ENCODE peak calls at places on chromosomes 1 and 21, in four cellular contexts. B is astrocyte of the spinal cord, D is endothelial cell, M is MM.1S. C is an unnamed sample.

GRCh38 chr1:9883585-9884449 is 26.3 kb downstream of the CTNNBIP1 start:
- DNase-seq in B (no peak), D (no peak), M (no peak), C (no peak)

GRCh38 chr1:109796484-109797305 is 33.0 kb upstream of the EPS8L3 start:
- DNase-seq in B (peak; percentile 72), D (no peak), M (no peak), C (no peak)

GRCh38 chr1:72516264-72516663 is 233.9 kb upstream of the NEGR1 start:
- DNase-seq in B (no peak), D (no peak), M (no peak), C (no peak)

GRCh38 chr1:234486858-234487830 is 8.2 kb upstream of the TARBP1 start:
- DNase-seq in B (peak; percentile 71), D (no peak), M (peak; percentile 51), C (no peak)

GRCh38 chr1:107286125-107286524 is 145.3 kb downstream of the NTNG1 start:
- DNase-seq in B (no peak), D (no peak), M (no peak), C (no peak)

GRCh38 chr1:236670060-236670459 is 16.2 kb upstream of the ACTN2 start:
- DNase-seq in B (no peak), D (no peak), M (no peak), C (no peak)

GRCh38 chr1:1349256-1350012 is at the start of gene DVL1:
- DNase-seq in B (peak; percentile 61), D (peak; percentile 82), M (peak; percentile 67), C (peak; percentile 77)

GRCh38 chr1:212518188-212518951 is 85.7 kb downstream of the NENF start:
- DNase-seq in B (peak; percentile 59), D (no peak), M (no peak), C (no peak)

GRCh38 chr1:232634086-232634485 is 4.2 kb upstream of the SIPA1L2 start:
- DNase-seq in B (no peak), D (no peak), M (peak; percentile 53), C (no peak)

GRCh38 chr1:66397192-66397591 is 136.8 kb upstream of the SGIP1 start:
- DNase-seq in B (no peak), D (no peak), M (no peak), C (no peak)

GRCh38 chr1:209249280-209249670 is 334.2 kb upstream of the CAMK1G start:
- DNase-seq in B (no peak), D (no peak), M (no peak), C (no peak)

GRCh38 chr1:60535713-60536112 is 462.1 kb upstream of the C1orf87 start:
- DNase-seq in B (no peak), D (no peak), M (no peak), C (no peak)

GRCh38 chr1:115757866-115758265 is 10.6 kb downstream of the CASQ2 start:
- DNase-seq in B (no peak), D (no peak), M (no peak), C (no peak)

GRCh38 chr1:219092206-219092605 is 81.5 kb upstream of the LYPLAL1 start:
- DNase-seq in B (no peak), D (no peak), M (no peak), C (no peak)

GRCh38 chr1:212456166-212456528 is 23.4 kb downstream of the NENF start:
- DNase-seq in B (no peak), D (no peak), M (no peak), C (no peak)

DNA sequence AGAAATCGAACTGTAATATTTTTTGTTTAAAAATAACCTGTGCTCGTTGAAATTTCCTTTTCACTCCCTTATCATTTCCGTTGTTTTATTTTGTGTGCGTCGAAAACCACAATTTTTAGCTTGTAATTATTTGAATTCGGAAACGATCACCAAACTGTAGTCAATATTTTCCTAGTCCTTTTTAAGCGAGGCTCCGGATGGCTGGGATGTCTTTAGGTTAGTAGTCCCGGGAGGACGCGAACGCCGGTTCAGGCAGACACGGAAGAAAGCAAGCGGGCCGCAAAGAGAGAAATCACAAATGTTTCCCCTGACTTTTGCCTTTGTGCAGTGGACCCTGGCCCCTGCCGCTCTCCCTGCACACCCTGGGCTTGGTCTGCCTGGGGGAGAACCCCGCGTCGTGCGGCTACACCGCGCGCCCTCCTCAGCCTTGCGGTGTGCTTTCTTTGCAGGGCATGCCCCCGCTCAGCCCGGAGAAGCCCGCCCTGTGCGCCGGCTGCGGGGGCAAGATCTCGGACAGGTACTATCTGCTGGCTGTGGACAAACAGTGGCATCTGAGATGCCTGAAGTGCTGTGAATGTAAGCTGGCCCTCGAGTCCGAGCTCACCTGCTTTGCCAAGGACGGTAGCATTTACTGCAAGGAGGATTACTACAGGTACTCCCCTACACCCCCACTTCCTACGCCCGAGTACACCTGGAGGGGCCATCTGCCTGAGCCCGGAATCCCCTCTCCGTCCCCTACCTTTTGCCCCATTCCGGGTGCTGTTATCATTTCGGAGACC is 2.5 kb downstream of the LHX9 start:
- DNase-seq in B (no peak), D (no peak), M (no peak), C (no peak)
- TF ChIP-seq CTCF in B (no peak), D (no peak), M (no peak), C (no peak)

GRCh38 chr21:44298301-44298700 is 1.6 kb upstream of the PFKL start:
- DNase-seq in B (no peak), D (no peak), M (peak; percentile 69), C (no peak)
- TF ChIP-seq CTCF in B (peak; percentile 25), D (no peak), M (peak; percentile 50), C (no peak)

GRCh38 chr1:229781453-229781852 is 155.4 kb downstream of the URB2 start:
- DNase-seq in B (no peak), D (no peak), M (peak; percentile 27), C (no peak)
- TF ChIP-seq CTCF in B (no peak), D (no peak), M (peak; percentile 19), C (no peak)

DNA sequence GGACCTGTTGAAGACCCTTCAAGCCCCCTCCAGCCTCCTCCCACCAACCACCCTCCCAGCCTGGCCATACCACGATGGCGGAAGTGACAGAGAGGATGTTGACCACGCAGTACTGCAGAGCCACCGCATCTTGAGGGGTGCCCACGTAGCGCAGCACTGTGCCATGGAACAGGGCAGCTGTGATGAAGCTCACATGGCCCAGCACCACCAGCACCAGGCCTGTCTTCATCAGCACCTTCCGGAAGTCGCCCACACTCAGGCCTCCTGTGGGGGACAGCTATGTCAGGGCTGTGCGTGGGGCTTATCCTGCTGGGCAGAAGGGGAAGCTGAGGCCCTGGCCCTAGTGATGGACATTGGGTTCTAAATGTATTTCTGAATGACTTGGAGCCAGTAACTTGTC is 3.1 kb downstream of the TMEM54 start:
- DNase-seq in B (no peak), D (no peak), M (no peak), C (no peak)
- TF ChIP-seq CTCF in B (no peak), D (no peak), M (no peak), C (no peak)

GRCh38 chr1:224732367-224733006 is 116.4 kb downstream of the CNIH3 start:
- DNase-seq in B (no peak), D (no peak), M (no peak), C (no peak)

GRCh38 chr1:224733021-224733911 is 117.1 kb downstream of the CNIH3 start:
- DNase-seq in B (no peak), D (no peak), M (no peak), C (no peak)

GRCh38 chr1:224735159-224735558 is 119.0 kb downstream of the CNIH3 start:
- DNase-seq in B (no peak), D (no peak), M (no peak), C (no peak)

GRCh38 chr1:224736619-224737352 is 120.7 kb downstream of the CNIH3 start:
- DNase-seq in B (peak; percentile 67), D (no peak), M (no peak), C (no peak)

DNA sequence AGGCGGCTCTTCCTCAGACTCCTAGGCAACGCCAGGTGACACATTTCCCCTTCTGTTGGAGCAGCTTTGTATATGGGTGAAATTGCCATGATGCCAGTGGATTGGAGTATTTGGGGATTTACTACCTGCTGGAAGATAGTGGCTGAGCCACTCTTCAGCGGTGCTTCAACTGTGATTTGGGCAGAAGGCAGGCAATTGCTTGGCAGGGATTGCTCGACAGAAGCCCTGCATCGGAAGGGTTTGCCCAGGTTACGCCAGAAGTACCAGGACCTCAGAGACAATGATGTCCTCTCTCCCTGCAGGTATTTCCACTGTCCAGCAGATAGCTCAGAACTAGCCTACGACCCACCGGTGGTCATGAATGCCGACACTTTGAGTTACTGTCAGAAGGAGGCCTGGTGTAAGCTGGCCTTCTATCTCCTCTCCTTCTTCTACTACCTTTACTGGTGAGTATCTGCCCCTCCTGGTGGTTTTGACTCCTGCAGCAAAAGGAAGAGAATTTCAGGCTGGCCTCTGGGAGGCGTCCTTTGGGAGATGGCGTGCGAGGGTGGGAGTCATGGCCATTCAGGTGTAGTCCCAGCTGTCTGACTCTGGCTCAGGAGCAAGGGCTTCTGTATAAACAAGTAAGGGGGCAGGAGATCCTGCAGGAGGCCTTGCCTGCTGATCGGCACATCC is 118.3 kb downstream of the CNIH3 start:
- DNase-seq in B (no peak), D (no peak), M (no peak), C (no peak)
- TF ChIP-seq CTCF in B (peak; percentile 10), D (no peak), M (no peak), C (no peak)

GRCh38 chr1:21952806-21953514 is 15.8 kb upstream of the HSPG2 start:
- DNase-seq in B (no peak), D (no peak), M (no peak), C (no peak)

GRCh38 chr1:21961337-21961736 is 15.5 kb upstream of the CELA3B start:
- DNase-seq in B (no peak), D (no peak), M (no peak), C (no peak)

GRCh38 chr1:21955058-21955457 is 17.9 kb upstream of the HSPG2 start:
- DNase-seq in B (no peak), D (no peak), M (no peak), C (no peak)

GRCh38 chr1:21955474-21956281 is 18.6 kb upstream of the HSPG2 start:
- DNase-seq in B (no peak), D (no peak), M (no peak), C (no peak)

DNA sequence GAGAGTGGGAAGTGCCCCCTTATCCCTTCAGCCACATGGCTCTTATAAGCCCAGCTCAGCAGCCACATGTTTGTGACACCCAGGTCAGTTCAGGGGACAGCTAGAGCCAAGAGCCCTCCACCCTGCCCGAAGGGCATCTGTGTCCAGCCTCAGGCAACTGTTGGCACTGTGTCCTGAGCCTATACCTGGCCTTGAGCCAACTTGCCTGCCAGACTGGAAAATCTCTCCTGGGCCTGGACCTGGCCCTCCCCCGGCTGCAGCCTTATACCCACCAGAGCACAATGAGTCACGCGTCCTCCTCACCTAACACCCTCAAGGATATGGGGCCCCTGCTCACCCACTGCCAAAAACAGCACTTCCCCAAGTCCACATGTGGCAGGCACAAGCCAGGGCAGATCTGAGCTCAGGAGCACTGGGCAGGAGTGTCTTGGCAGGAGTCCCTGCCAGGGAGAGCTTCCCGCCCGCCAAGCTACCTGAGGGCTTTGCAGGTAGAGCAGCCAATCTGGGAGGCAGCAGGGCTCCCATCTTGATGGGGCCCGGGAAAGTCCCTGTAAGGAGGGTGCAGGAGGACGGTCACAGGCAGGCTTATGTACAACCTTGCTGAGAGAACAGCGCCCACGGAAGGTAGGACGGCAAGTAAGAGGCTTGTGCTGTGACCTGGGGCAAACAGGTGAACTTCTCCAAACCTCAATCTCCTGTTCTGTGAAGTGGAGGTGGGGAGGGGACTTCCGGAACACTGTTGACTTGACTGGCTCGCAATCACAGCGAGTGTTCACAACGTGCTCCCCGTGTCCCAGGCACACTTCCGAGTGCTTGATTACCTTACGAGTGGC is 19.8 kb upstream of the HSPG2 start:
- DNase-seq in B (peak; percentile 10), D (no peak), M (no peak), C (no peak)
- TF ChIP-seq CTCF in B (no peak), D (no peak), M (no peak), C (no peak)